ENCODE peak calls at places on chromosomes 13 and 19, in four cellular contexts. D, P, H and A are unnamed samples.

GRCh38 chr13:48625396-48626076 is 28.2 kb upstream of the CYSLTR2 start:
- DNase-seq in D (no peak), P (no peak), H (no peak), A (no peak)

GRCh38 chr19:18832331-18833140 is 777 bp downstream of the UPF1 start:
- DNase-seq in D (peak), P (peak), H (no peak), A (peak)

GRCh38 chr13:42893346-42893745 is 98.7 kb downstream of the EPSTI1 start:
- DNase-seq in D (peak), P (peak), H (peak), A (peak)

GRCh38 chr13:113147206-113147605 is 11.2 kb upstream of the PROZ start:
- DNase-seq in D (no peak), P (no peak), H (no peak), A (no peak)

GRCh38 chr13:24035411-24035810 is 125.1 kb upstream of the SPATA13 start:
- DNase-seq in D (no peak), P (peak), H (no peak), A (no peak)

GRCh38 chr19:36140289-36141038 is 598 bp downstream of the CAPNS1 start:
- DNase-seq in D (peak), P (peak), H (peak), A (peak)

GRCh38 chr13:87087741-87088140 is 583.4 kb upstream of the SLITRK5 start:
- DNase-seq in D (peak), P (peak), H (peak), A (no peak)

GRCh38 chr19:3575260-3575741 is 2.6 kb downstream of the HMG20B start:
- DNase-seq in D (no peak), P (no peak), H (peak), A (peak)

GRCh38 chr19:18090545-18091216 is 3.9 kb upstream of the IL12RB1 start:
- DNase-seq in D (no peak), P (peak), H (peak), A (no peak)

GRCh38 chr19:43759515-43759914 is 4.8 kb upstream of the SMG9 start:
- DNase-seq in D (peak), P (peak), H (peak), A (peak)

GRCh38 chr19:45809643-45810159 is 5.4 kb downstream of the RSPH6A start:
- DNase-seq in D (peak), P (peak), H (peak), A (peak)

GRCh38 chr19:2556221-2557092 is 80.5 kb downstream of the GADD45B start:
- DNase-seq in D (no peak), P (no peak), H (no peak), A (no peak)

GRCh38 chr13:49838989-49839388 is 46.5 kb upstream of the KPNA3 start:
- DNase-seq in D (no peak), P (no peak), H (no peak), A (peak)

GRCh38 chr13:27271572-27272096 is 1.0 kb downstream of the RASL11A start:
- DNase-seq in D (no peak), P (no peak), H (no peak), A (no peak)

GRCh38 chr13:111491659-111492058 is 171.2 kb downstream of the TEX29 start:
- DNase-seq in D (no peak), P (no peak), H (no peak), A (no peak)

GRCh38 chr19:7101498-7102253 is 32.2 kb downstream of the ZNF557 start:
- DNase-seq in D (no peak), P (no peak), H (no peak), A (no peak)

GRCh38 chr13:112822851-112823250 is 133.0 kb downstream of the ATP11A start:
- DNase-seq in D (no peak), P (no peak), H (no peak), A (no peak)

DNA sequence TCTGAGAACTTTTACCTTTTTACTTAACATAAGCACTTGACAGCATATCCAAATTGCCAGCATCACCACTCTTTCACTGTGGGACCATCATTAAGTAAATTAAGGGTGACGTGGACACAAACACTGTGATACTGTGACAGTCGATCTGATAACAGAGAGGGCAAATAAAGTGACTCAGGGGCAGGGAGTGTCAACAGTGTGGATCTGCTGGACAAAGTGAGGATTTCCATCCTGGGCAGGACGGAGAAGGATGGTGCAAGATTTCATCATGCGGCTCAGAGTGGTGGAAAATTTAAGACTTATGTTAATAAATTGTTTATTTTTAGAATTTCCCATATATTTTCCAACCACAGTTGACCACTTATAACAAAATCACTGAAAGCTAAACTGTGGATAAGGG is 60.0 kb upstream of the WDFY2 start:
- DNase-seq in D (peak), P (peak), H (peak), A (peak)
- H3K4me2 ChIP-seq in D (no peak), P (peak), H (peak), A (no peak)

DNA sequence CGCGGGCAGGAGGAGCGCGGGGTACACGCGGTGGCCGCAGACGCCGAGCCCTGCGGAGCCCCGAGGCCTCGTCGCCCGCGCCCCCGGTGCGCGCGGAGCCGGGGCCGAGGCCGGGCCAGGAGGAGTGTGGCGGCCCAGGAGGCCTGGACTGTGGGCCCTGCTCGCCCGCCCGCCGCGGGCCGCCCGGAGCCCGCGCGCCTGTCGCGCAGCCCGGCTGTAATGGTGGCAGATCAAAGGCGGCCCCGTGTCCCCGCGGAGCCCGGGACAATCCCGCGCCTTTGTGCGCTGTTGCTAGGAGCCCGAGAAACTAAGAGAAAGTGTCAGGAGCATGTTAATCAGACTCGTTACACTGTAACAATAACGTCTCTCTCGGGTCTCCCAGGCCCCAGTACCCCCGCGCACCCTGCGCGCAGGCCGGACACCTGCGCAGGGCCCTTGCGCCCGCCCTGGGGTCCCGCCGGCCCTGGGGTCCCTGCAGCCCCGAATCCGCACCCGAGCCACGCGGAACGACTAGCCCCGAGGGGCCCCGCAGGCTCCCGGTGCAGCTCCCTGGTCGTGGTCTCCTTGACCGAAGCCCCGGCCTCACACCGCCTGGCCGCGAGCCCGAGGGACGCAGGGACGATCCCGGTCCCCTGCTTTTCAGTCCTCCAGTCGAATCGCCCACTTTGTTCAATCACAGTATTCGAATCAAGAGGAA is 75.4 kb downstream of the ZIC5 start:
- DNase-seq in D (no peak), P (no peak), H (no peak), A (peak)
- H3K4me2 ChIP-seq in D (no peak), P (no peak), H (no peak), A (no peak)

GRCh38 chr13:114151031-114151430 is 18.6 kb upstream of the RASA3 start:
- DNase-seq in D (no peak), P (no peak), H (no peak), A (no peak)
- H3K4me2 ChIP-seq in D (no peak), P (no peak), H (no peak), A (no peak)

GRCh38 chr19:49949735-49950589 is 11.0 kb downstream of the SIGLEC11 start:
- DNase-seq in D (no peak), P (peak), H (no peak), A (no peak)
- H3K4me2 ChIP-seq in D (no peak), P (no peak), H (no peak), A (no peak)